ENCODE peak calls at places on chromosomes 11 and 22, in four cellular contexts. K is IMR-90, G is H1, W is neuronal stem cell. F is an unnamed sample.

GRCh38 chr22:25153961-25154685 is 45.5 kb upstream of the CRYBB3 start:
- DNase-seq in K (no peak), W (no peak), G (no peak), F (no peak)

GRCh38 chr11:102157219-102157618 is 47.0 kb downstream of the YAP1 start:
- DNase-seq in G (no peak), K (peak), W (no peak), F (no peak)

GRCh38 chr11:43399983-43400630 is 41.4 kb downstream of the TTC17 start:
- DNase-seq in K (peak), W (no peak), G (no peak), F (peak)

GRCh38 chr11:598005-598680 is 17.6 kb downstream of the IRF7 start:
- DNase-seq in W (no peak), G (no peak), K (no peak), F (no peak)

GRCh38 chr11:19561011-19561410 is 151.6 kb upstream of the NAV2 start:
- DNase-seq in G (no peak), K (peak), W (no peak), F (no peak)

GRCh38 chr22:37392929-37393328 is 34.4 kb downstream of the ELFN2 start:
- DNase-seq in K (no peak), W (no peak), G (no peak), F (no peak)

GRCh38 chr11:130403301-130403804 is 25.1 kb downstream of the ADAMTS8 start:
- DNase-seq in G (no peak), W (no peak), K (peak), F (peak)

GRCh38 chr11:77410076-77410827 is 63.6 kb downstream of the PAK1 start:
- DNase-seq in K (no peak), W (no peak), G (no peak), F (no peak)

GRCh38 chr11:66190776-66191175 is 77.7 kb upstream of the RAB1B start:
- DNase-seq in G (no peak), K (no peak), W (no peak), F (no peak)

GRCh38 chr11:117143390-117143789 is 697 bp upstream of the PAFAH1B2 start:
- DNase-seq in W (peak), G (no peak), K (peak), F (no peak)

GRCh38 chr22:18970180-18970947 is 34.3 kb upstream of the PRODH start:
- DNase-seq in G (peak), K (no peak), W (peak), F (peak)

GRCh38 chr11:17612221-17613188 is 65.4 kb downstream of the OTOG start:
- DNase-seq in G (no peak), W (no peak), K (no peak), F (no peak)

GRCh38 chr11:117953029-117953671 is 23.9 kb upstream of the TMPRSS13 start:
- DNase-seq in K (no peak), W (no peak), G (peak), F (no peak)

GRCh38 chr11:127383026-127383425 is 382.5 kb upstream of the KIRREL3 start:
- DNase-seq in W (no peak), G (no peak), K (no peak), F (no peak)

GRCh38 chr22:27677895-27678458 is 123.6 kb downstream of the MN1 start:
- DNase-seq in W (no peak), K (no peak), G (no peak), F (no peak)

GRCh38 chr11:96424693-96425092 is 34.9 kb downstream of the JRKL start:
- DNase-seq in G (no peak), W (no peak), K (peak), F (peak)

DNA sequence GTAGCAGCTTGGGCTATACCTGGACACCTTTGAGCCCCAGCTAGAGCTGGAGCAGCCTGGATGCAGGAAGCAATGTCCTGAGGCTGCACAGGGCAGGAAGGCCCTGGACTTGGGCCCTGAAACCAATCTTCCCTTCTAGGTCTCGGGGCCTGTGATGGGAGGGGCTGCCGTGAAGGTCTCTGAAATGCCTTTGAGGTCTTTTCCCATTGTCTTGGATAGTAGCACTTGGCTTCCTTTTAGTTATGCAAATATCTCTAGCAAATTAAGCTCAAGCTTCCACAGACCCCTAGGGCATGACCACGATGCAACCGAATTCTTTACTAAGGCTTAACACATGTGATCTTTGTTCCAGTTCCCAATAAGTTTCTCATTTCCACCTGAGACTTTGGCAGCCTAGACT is 40.0 kb downstream of the LINC01488 start:
- DNase-seq in W (no peak), K (no peak), G (peak), F (no peak)
- H3K23ac ChIP-seq in W (no peak), K (no peak), G (no peak), F (no peak)

GRCh38 chr11:75346912-75347647 is 4.4 kb downstream of the ARRB1 start:
- DNase-seq in W (no peak), K (peak), G (no peak), F (no peak)

GRCh38 chr11:75350122-75350742 is 1.2 kb downstream of the ARRB1 start:
- DNase-seq in W (no peak), G (no peak), K (no peak), F (no peak)

GRCh38 chr11:75346296-75346695 is 5.2 kb downstream of the ARRB1 start:
- DNase-seq in G (no peak), K (no peak), W (no peak), F (no peak)

GRCh38 chr11:75349540-75350116 is 1.8 kb downstream of the ARRB1 start:
- DNase-seq in K (no peak), W (peak), G (no peak), F (no peak)

DNA sequence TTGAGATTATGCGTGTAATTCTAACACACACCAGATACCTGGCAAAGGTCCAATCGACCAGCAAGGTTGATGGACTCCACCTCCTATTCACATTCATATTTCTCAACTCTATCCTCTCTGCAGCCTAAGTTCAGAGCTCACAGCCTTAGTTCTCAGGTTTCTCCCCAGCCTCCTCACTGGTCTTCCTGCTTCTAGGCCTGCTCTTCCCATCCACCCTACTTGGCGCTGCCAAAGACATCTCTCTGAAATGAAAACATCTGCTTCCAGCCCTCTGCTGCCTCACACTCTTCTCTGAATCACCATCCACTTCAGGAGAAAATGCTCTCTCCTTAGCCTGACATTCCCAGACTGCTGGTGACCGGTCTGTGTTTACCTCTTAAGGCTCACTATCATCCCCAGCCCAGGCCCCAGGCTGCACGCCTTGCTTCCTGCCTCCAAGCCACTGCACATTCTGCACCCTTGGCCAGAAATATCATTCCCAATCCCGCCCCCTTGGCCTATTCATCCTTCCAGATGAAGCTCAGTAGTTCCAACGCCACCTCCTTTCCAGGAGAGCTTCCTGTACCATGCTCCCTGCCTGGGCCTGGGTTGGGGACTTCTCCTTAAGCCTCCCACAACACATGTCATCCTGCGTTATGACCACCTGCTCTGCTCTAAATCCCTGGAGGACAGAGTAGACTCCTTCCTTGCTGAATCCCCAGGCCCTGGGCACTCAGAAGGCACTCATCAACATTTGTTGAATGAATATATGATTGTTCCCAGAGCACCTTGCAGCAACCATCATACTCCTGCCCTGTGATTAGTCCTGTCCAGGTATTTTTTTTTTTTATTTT is 3.5 kb downstream of the ARRB1 start:
- DNase-seq in K (peak), W (no peak), G (no peak), F (no peak)
- H2BK5ac ChIP-seq in K (peak), W (no peak), G (peak), F (no peak)

DNA sequence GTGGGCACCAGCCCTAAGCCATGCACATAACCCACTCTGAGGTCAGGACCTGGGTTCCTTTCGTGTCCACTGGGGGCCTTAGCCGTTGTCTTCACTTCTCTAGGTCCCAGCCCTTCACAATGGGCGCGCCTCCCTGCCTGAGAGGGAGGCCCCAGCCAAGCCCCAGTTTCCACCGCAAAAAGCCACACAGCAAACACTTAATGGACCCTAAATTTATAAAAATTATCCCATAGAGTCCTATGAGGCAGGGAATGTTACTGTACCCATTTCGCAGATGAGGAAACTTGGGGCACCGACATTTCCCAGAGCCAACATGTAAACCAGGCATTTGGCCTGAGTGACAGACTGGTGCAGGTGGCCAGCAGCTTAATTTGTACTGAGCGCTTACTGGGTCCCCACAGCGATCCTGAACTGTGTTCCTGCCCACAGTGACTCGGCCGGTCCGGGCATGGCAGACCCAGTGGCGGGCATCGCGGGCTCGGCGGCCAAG is 1.3 kb downstream of the GAS2L1 start:
- DNase-seq in W (no peak), G (no peak), K (no peak), F (no peak)
- H3K23ac ChIP-seq in W (peak), G (no peak), K (peak), F (no peak)

GRCh38 chr22:34951212-34951611 is 114.7 kb upstream of the ISX start:
- DNase-seq in W (no peak), G (no peak), K (no peak), F (no peak)

GRCh38 chr22:34946339-34946985 is 119.5 kb upstream of the ISX start:
- DNase-seq in K (no peak), W (no peak), G (no peak), F (no peak)

DNA sequence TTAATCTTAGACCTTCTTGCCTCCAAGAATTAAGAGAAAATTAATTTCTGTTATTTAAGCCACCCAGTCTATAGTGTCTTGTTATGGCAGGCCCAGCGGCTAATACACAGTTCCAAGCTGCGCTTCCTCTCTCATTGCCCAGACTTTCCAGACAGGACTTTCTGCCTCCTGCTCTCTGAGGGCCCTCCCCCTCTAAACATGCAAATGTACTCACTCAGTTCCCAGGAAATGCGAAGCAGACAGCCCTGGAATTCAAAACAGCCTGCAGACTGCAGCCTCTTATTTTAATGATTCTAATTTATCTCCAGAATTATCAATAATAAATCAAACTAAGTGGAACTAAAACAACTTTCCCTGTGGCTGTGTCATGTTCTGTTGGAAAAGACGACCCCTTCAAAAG is 115.5 kb upstream of the ISX start:
- DNase-seq in K (no peak), G (no peak), W (no peak), F (no peak)
- H2BK5ac ChIP-seq in K (no peak), G (no peak), W (no peak), F (peak)

DNA sequence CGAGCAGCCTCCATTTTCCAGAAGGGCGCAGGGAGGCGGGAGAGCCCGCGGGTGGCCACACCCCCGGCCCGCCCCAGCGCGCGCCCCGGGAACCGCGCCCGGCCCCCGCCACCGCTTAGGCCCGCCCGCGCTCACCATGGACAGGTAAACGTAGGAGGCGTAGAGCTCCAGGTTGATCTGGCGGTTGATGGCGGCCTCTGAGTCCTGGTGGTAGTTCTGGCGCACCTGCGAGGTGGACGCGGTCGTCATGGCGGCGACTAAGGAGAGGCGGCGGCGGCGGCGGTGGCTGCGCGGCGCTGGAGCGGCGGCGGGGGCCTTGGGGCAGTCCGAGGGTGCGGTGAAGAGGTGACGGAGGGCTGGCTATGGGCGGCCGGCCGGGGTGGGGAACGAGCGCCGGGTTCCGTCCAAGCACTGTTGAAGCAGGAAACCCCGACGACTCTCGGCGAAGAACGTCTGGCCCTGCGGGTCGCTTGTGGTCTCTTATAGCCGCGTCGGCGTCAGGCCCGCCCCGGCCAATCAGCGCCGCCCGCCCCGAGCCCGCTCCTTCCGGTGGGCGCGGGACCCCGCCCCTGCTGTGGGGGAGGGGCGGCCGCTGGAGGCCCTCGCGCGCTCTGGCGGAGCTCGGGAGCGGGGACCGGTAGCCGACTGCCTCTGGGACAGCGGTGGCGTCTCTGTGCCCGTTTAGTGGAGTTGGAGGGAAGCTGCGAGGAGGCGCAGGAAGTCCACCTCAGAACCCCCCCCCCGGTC is at the start of gene FTH1:
- DNase-seq in G (peak), W (peak), K (peak), F (peak)
- H3K23ac ChIP-seq in G (no peak), W (peak), K (peak), F (peak)

GRCh38 chr11:29256580-29256979 is 760.2 kb downstream of the KCNA4 start:
- DNase-seq in K (no peak), W (no peak), G (no peak), F (no peak)

GRCh38 chr11:29261831-29262230 is 755.0 kb downstream of the KCNA4 start:
- DNase-seq in W (no peak), G (no peak), K (peak), F (peak)

GRCh38 chr11:29260939-29261705 is 755.7 kb downstream of the KCNA4 start:
- DNase-seq in G (no peak), W (no peak), K (peak), F (peak)

GRCh38 chr11:29255401-29255800 is 761.4 kb downstream of the KCNA4 start:
- DNase-seq in G (no peak), W (no peak), K (no peak), F (no peak)

GRCh38 chr11:29258411-29258810 is 758.4 kb downstream of the KCNA4 start:
- DNase-seq in W (no peak), K (no peak), G (no peak), F (no peak)
- H2BK5ac ChIP-seq in W (no peak), K (no peak), G (no peak), F (no peak)

GRCh38 chr11:134668076-134668475 is 256.0 kb upstream of the B3GAT1 start:
- DNase-seq in W (no peak), G (no peak), K (no peak), F (no peak)

GRCh38 chr11:134668796-134669195 is 256.8 kb upstream of the B3GAT1 start:
- DNase-seq in W (no peak), G (no peak), K (no peak), F (no peak)

GRCh38 chr11:134669796-134670195 is 257.8 kb upstream of the B3GAT1 start:
- DNase-seq in G (no peak), W (no peak), K (no peak), F (no peak)

GRCh38 chr11:134670247-134670646 is 258.2 kb upstream of the B3GAT1 start:
- DNase-seq in W (no peak), K (no peak), G (no peak), F (no peak)

GRCh38 chr11:134670961-134671370 is 258.9 kb upstream of the B3GAT1 start:
- DNase-seq in K (no peak), G (no peak), W (no peak), F (no peak)
- H3K23ac ChIP-seq in K (no peak), G (no peak), W (no peak), F (no peak)

F was measured in trophoblast cell.